ENCODE peak calls at places on chromosomes 2 and 18, in seven cellular contexts. I is fibroblast of mammary gland, Z is choroid plexus epithelial cell, V is GM23338, M is IMR-90, H is mesothelial cell of epicardium, A is WTC11. B is an unnamed sample.

GRCh38 chr2:231482806-231483391 is 18.6 kb upstream of the NCL start:
- DNase-seq in I (peak), A (peak), Z (peak), M (peak), H (peak), V (peak), B (peak)

GRCh38 chr2:169464508-169465386 is 14.5 kb upstream of the BBS5 start:
- DNase-seq in Z (no peak), M (no peak), A (no peak), V (no peak), I (no peak), H (no peak), B (no peak)

GRCh38 chr18:5463390-5463789 is 80.4 kb downstream of the EPB41L3 start:
- DNase-seq in H (no peak), M (peak), V (no peak), I (peak), Z (peak), A (no peak), B (peak)

GRCh38 chr2:138501427-138502252 is at the start of gene SPOPL:
- DNase-seq in V (peak), Z (peak), M (peak), I (peak), A (peak), H (peak), B (peak)

GRCh38 chr18:53457068-53457467 is 767.4 kb downstream of the MBD2 start:
- DNase-seq in M (no peak), Z (peak), H (no peak), V (no peak), A (no peak), I (peak), B (peak)

GRCh38 chr18:36419913-36420531 is 122.5 kb downstream of the FHOD3 start:
- DNase-seq in V (peak), A (no peak), M (peak), I (peak), H (no peak), Z (no peak), B (no peak)

GRCh38 chr2:235421618-235422017 is 72.2 kb upstream of the AGAP1 start:
- DNase-seq in I (no peak), M (no peak), Z (no peak), A (no peak), V (no peak), H (no peak), B (no peak)

GRCh38 chr2:16161768-16162490 is 221.6 kb downstream of the MYCN start:
- DNase-seq in Z (no peak), A (no peak), H (no peak), I (no peak), V (no peak), M (no peak), B (no peak)

GRCh38 chr2:208370881-208371633 is 35.5 kb upstream of the PTH2R start:
- DNase-seq in Z (peak), A (no peak), M (peak), I (peak), H (no peak), V (no peak), B (no peak)

GRCh38 chr2:154692927-154693326 is 5.6 kb upstream of the KCNJ3 start:
- DNase-seq in I (peak), V (no peak), A (no peak), Z (no peak), H (no peak), M (no peak), B (no peak)

GRCh38 chr2:128309341-128310093 is 9.2 kb downstream of the HS6ST1 start:
- DNase-seq in M (peak), H (peak), A (no peak), V (no peak), Z (peak), I (no peak), B (peak)

GRCh38 chr18:49201464-49201863 is 250.7 kb upstream of the SMAD7 start:
- DNase-seq in M (no peak), H (no peak), Z (no peak), I (no peak), V (no peak), A (no peak), B (no peak)

GRCh38 chr18:446941-447560 is 53.5 kb downstream of the COLEC12 start:
- DNase-seq in H (no peak), A (no peak), V (no peak), M (peak), Z (peak), I (peak), B (peak)

GRCh38 chr2:13542061-13542460 is 825.3 kb downstream of the TRIB2 start:
- DNase-seq in I (no peak), Z (no peak), V (no peak), A (no peak), H (no peak), M (no peak), B (no peak)

GRCh38 chr2:191686658-191687057 is 8.7 kb downstream of the NABP1 start:
- DNase-seq in I (no peak), Z (no peak), V (no peak), A (no peak), M (no peak), H (no peak), B (no peak)

GRCh38 chr2:106129592-106129991 is 64.5 kb downstream of the UXS1 start:
- DNase-seq in M (no peak), A (no peak), V (no peak), H (no peak), I (no peak), Z (no peak), B (no peak)

GRCh38 chr2:88658890-88659881 is 31.9 kb upstream of the EIF2AK3 start:
- DNase-seq in M (peak), A (no peak), Z (peak), H (no peak), I (peak), V (peak), B (peak)

GRCh38 chr18:2223394-2223793 is 347.9 kb downstream of the METTL4 start:
- DNase-seq in I (peak), M (no peak), A (no peak), Z (peak), V (peak), H (no peak), B (peak)

GRCh38 chr2:127932199-127932877 is 46.6 kb upstream of the AMMECR1L start:
- DNase-seq in V (no peak), H (no peak), M (peak), A (no peak), Z (peak), I (peak), B (peak)

GRCh38 chr18:3294435-3295080 is 32.6 kb downstream of the MYL12B start:
- DNase-seq in Z (peak), V (no peak), I (peak), H (no peak), M (peak), A (no peak), B (no peak)

GRCh38 chr2:134234535-134234934 is 19.3 kb upstream of the MGAT5 start:
- DNase-seq in A (no peak), V (no peak), M (no peak), H (no peak), Z (no peak), I (no peak), B (no peak)

GRCh38 chr2:45812039-45812500 is 160.6 kb downstream of the PRKCE start:
- DNase-seq in I (peak), V (no peak), A (no peak), Z (peak), M (peak), H (no peak), B (peak)

GRCh38 chr18:76968073-76968472 is 145.7 kb downstream of the ZNF236 start:
- DNase-seq in H (no peak), I (no peak), Z (no peak), V (peak), M (no peak), A (peak), B (no peak)

GRCh38 chr18:4172491-4172890 is 282.6 kb downstream of the DLGAP1 start:
- DNase-seq in V (no peak), Z (no peak), M (no peak), A (no peak), I (no peak), H (no peak), B (no peak)

GRCh38 chr18:38981382-38981781 is 1415.8 kb upstream of the CELF4 start:
- DNase-seq in V (no peak), I (no peak), M (no peak), Z (no peak), H (no peak), A (no peak), B (no peak)

GRCh38 chr18:62877448-62878221 is 162.3 kb downstream of the PHLPP1 start:
- DNase-seq in V (peak), Z (peak), H (no peak), M (peak), A (peak), I (peak), B (peak)

GRCh38 chr2:99938250-99938649 is 204.1 kb downstream of the AFF3 start:
- DNase-seq in I (no peak), V (no peak), H (no peak), M (no peak), Z (no peak), A (no peak), B (no peak)

GRCh38 chr2:99939135-99939534 is 203.3 kb downstream of the AFF3 start:
- DNase-seq in M (no peak), V (no peak), Z (no peak), I (no peak), H (no peak), A (no peak), B (no peak)

GRCh38 chr2:99936065-99936464 is 206.3 kb downstream of the AFF3 start:
- DNase-seq in H (no peak), V (no peak), I (no peak), M (no peak), A (no peak), Z (no peak), B (no peak)

GRCh38 chr2:99935662-99936061 is 206.7 kb downstream of the AFF3 start:
- DNase-seq in H (no peak), I (no peak), A (no peak), Z (no peak), V (no peak), M (peak), B (no peak)

DNA sequence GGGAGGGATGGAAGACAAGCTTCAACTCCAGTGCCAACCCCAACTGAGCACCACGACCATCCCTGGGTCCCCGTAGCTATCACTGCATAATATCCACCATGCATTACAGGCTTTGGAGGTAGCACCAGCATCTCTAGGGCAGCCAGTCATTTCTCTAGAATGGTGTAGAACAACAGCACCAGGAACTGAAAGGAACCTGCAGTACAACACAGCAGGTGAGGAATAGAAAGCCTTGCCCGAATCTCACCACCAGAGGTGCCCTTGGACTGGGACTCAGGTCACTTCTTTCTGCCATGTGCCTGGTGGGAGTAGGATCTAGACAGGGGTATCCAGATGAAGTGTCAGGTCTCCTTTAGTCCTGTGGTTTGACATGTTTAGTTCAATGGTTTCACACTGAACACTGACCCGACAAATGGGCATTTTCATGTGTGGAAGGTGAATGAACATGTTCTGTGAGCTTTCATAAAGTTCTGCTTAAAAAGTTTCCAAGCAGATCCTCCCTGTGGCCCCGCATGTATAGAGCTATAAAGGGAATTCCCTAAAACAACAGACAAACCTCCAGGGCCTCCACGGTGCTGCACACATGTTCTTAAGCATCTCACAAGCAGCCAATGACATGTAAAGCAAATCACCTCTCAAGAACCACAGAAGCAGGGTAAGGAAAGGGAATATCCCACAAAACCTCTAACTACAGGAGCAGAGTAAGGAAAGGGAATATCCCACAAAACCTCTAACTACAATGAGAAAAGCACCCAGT is 208.3 kb downstream of the AFF3 start:
- DNase-seq in I (no peak), H (no peak), M (no peak), A (no peak), V (no peak), Z (no peak), B (no peak)
- TF ChIP-seq CTCF in I (no peak), H (no peak), M (no peak), A (no peak), V (no peak), Z (no peak), B (no peak)

DNA sequence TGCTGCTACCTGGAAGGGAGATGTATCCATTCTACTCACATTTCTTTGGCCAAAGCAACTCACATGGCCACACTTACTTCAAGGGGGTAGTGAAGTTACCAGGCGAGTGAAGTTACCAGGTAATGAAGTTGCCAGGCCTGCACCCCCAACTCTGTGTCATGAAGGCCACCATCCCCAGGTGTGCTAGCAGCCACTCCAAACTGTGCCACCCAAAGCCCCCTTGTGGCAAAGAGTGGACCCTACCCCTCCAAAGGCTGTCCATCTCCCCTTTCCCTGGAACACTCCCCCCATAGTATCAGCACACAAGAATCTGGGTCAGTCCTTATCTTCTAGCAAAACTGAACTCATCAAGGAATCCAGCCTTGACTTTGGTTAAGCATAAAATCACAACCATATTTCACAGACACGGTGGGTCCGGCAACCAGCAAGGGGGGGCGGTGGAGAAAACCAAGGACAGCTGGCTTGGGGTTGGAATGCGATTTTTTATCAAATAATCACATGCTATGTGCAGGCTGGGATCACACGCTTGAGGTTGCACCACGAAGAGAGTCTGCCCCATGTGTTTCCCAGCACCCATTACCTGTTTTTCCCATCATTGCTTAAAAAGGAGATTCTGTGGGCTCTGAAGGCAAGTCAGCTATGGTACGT is 60.9 kb downstream of the ZFP36L2 start:
- DNase-seq in M (no peak), A (peak), V (peak), I (no peak), H (no peak), Z (no peak), B (no peak)
- TF ChIP-seq CTCF in M (no peak), A (no peak), V (peak), I (peak), H (peak), Z (peak), B (peak)

GRCh38 chr18:9437049-9437448 is 38.3 kb upstream of the RALBP1 start:
- DNase-seq in H (no peak), A (no peak), M (peak), Z (peak), V (no peak), I (peak), B (peak)
- TF ChIP-seq CTCF in H (no peak), A (no peak), M (no peak), Z (no peak), V (no peak), I (no peak), B (no peak)

GRCh38 chr2:181243319-181243718 is 213.9 kb upstream of the ITGA4 start:
- DNase-seq in Z (no peak), M (no peak), A (no peak), I (no peak), V (no peak), H (no peak), B (no peak)

GRCh38 chr2:181235683-181236459 is 221.3 kb upstream of the ITGA4 start:
- DNase-seq in V (no peak), M (no peak), I (no peak), A (no peak), Z (no peak), H (no peak), B (no peak)

GRCh38 chr2:181240844-181241243 is 216.3 kb upstream of the ITGA4 start:
- DNase-seq in A (no peak), V (no peak), H (no peak), M (no peak), I (no peak), Z (no peak), B (no peak)

GRCh38 chr2:181241366-181241765 is 215.8 kb upstream of the ITGA4 start:
- DNase-seq in I (no peak), M (no peak), A (no peak), V (no peak), H (no peak), Z (no peak), B (no peak)

DNA sequence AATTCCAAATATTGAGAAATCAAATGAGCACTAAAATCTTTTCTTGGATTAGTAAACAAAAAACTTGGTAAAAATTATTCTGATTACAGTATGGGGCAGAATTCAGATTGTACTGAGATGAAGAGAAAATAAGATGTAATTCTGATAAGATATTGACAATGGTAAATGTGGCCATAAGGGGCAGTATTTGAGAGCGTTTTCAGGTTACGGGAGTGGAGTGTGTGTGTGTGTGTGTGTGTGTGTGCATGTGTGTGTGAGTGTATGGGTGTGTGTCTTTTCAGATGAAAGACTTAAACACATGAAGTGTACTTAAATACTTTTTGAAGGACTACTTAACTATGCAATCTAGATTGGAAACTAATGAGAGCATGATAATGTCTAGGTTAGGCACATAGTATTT is 217.8 kb upstream of the ITGA4 start:
- DNase-seq in V (peak), A (peak), M (no peak), Z (peak), H (no peak), I (peak), B (no peak)
- TF ChIP-seq CTCF in V (peak), A (no peak), M (peak), Z (peak), H (no peak), I (peak), B (no peak)

GRCh38 chr2:31428001-31428418 is 13.5 kb upstream of the XDH start:
- DNase-seq in H (no peak), A (peak), Z (peak), V (peak), M (peak), I (peak), B (peak)
- TF ChIP-seq CTCF in H (no peak), A (no peak), Z (peak), V (peak), M (peak), I (peak), B (peak)

GRCh38 chr2:28397043-28397381 is 4.4 kb downstream of the FOSL2 start:
- DNase-seq in A (no peak), I (no peak), Z (no peak), H (no peak), M (no peak), V (no peak), B (no peak)
- TF ChIP-seq CTCF in A (peak), I (no peak), Z (no peak), H (no peak), M (no peak), V (no peak), B (no peak)